ENCODE peak calls at places on chromosomes 13 and 19, in five cellular contexts. E is heart left ventricle, P is adrenal gland, Z is astrocyte, O is cardiac muscle cell. J is an unnamed sample.

GRCh38 chr19:55494172-55494761 is 6.0 kb downstream of the SSC5D start:
- DNase-seq in O (peak; percentile 94), Z (peak; percentile 31), E (peak; percentile 86), P (peak; percentile 50), J (no peak)

GRCh38 chr13:104937881-104938280 is 1597.6 kb downstream of the EFNB2 start:
- DNase-seq in O (no peak), P (no peak), Z (no peak), E (no peak), J (no peak)

GRCh38 chr13:46207828-46208227 is 3.9 kb upstream of the LRRC63 start:
- DNase-seq in O (no peak), Z (no peak), P (peak; percentile 44), E (no peak), J (no peak)

GRCh38 chr13:45851171-45851889 is at the start of gene SIAH3:
- DNase-seq in P (peak; percentile 54), E (no peak), Z (no peak), O (peak; percentile 28), J (peak; percentile 4)

GRCh38 chr19:38389101-38389925 is 816 bp downstream of the SPRED3 start:
- DNase-seq in O (peak; percentile 80), E (no peak), Z (peak; percentile 74), P (no peak), J (no peak)

GRCh38 chr19:41868989-41869300 is 8.1 kb upstream of the CD79A start:
- DNase-seq in E (no peak), P (no peak), Z (no peak), O (no peak), J (no peak)

GRCh38 chr19:7818806-7819205 is 11.2 kb upstream of the EVI5L start:
- DNase-seq in Z (no peak), P (no peak), O (no peak), E (no peak), J (no peak)

GRCh38 chr19:7694499-7694898 is 7.4 kb downstream of the FCER2 start:
- DNase-seq in E (no peak), O (no peak), Z (no peak), P (no peak), J (no peak)

GRCh38 chr19:46784262-46785053 is 3.9 kb downstream of the SLC1A5 start:
- DNase-seq in E (peak; percentile 56), O (peak; percentile 95), P (peak; percentile 70), Z (peak; percentile 73), J (peak; percentile 80)

DNA sequence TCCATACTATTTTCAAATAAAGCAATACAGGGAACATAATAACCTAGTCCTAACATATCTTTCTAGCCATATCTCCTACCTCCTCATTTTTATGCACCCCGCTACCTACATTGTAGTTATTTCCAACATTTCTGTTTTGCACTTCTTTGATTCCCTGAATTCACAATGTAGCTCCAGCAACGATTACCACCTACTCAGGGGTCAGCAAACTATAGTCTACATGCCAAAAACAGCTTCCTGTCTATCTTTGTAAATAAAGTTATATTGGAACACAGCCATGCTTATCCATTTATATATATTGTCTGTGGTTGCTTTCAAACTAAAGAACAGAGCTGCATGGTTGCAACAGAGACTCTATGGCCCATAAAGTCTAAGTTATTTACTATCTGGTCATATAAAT is 16.7 kb downstream of the MYCBP2 start:
- DNase-seq in O (no peak), E (no peak), Z (no peak), P (no peak), J (no peak)
- H3K4me1 ChIP-seq in O (no peaks in the 10 kb centered on the region), E (peaks cover 51% of the 10 kb centered on the region), Z (no peaks in the 10 kb centered on the region), P (peaks cover 19% of the 10 kb centered on the region), J (peaks cover 93% of the 10 kb centered on the region)

GRCh38 chr19:18274303-18274775 is at the start of gene IQCN:
- DNase-seq in P (peak; percentile 74), E (no peak), Z (no peak), O (peak; percentile 28), J (peak; percentile 69)
- H3K27ac ChIP-seq in P (peak within 1 kb of the TSS; percentile 78), E (peak within 1 kb of the TSS; percentile 82), Z (peak within 1 kb of the TSS; percentile 41), O (no peak within 1 kb of the TSS), J (no peak within 1 kb of the TSS)

DNA sequence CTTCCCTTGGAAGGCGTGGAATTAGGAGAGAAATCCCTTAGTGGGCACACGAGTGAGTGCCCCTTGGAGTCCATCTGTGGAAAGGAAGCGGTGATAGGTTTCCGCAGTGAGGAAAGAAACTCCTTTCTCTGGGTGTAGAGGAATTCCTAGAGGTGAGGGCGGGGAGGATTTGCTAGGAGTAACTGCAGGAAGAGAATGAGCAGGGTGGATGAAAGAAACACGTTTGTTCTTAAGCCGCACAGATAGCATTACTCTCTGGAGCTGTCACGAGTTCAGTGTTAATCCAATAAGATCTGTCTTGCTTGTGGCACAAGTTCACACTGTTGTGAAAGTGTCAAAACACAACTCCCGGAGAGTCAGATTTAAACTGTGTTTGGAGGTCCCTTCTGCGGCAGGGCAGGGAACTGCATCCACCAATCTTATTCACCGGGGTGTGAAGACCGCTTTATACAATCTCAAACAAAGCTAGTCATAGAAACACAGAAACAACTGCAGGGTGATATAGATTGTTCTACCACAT is 1.2 kb downstream of the KL start:
- DNase-seq in P (peak; percentile 17), O (peak; percentile 85), Z (peak; percentile 44), E (peak; percentile 56), J (peak; percentile 65)
- H3K27me3 ChIP-seq in P (no peaks in the 10 kb centered on the region), O (peaks cover 93% of the 10 kb centered on the region), Z (peaks cover 48% of the 10 kb centered on the region), E (peaks cover 10% of the 10 kb centered on the region), J (peaks cover 46% of the 10 kb centered on the region)

GRCh38 chr19:12784871-12785430 is 6.3 kb upstream of the JUNB start:
- DNase-seq in P (no peak), O (peak; percentile 21), E (no peak), Z (no peak), J (no peak)
- H3K4me1 ChIP-seq in P (peaks cover 33% of the 10 kb centered on the region), O (peaks cover 38% of the 10 kb centered on the region), E (peaks cover 74% of the 10 kb centered on the region), Z (peaks cover 53% of the 10 kb centered on the region), J (peaks cover 70% of the 10 kb centered on the region)

J was measured in CD4-positive, CD25-positive, alpha-beta regulatory T cell.